ENCODE peak calls at places on chromosomes 13 and 19, in six cellular contexts. One of them, this sample, is unnamed.

GRCh38 chr13:60756306-60756705 is 359.3 kb downstream of the TDRD3 start:
- DNase-seq in SJSA1: no peak
- DNase-seq in stimulated activated naive B cell treated with anti-CD40 and anti-IgM and Interleukin-4, amounts not matched to agents 10 μg/mL and 1 μg/mL and 100 μg/mL, for 72 hours: no peak
- DNase-seq in ureter: no peak
- DNase-seq in astrocyte of the spinal cord: peak; percentile 22
- DNase-seq in NCI-H82: peak; percentile 29
- DNase-seq in this sample: no peak

GRCh38 chr19:15129856-15130580 is 22.8 kb downstream of the SYDE1 start:
- DNase-seq in SJSA1: no peak
- DNase-seq in stimulated activated naive B cell treated with anti-CD40 and anti-IgM and Interleukin-4, amounts not matched to agents 10 μg/mL and 1 μg/mL and 100 μg/mL, for 72 hours: no peak
- DNase-seq in ureter: peak; percentile 69
- DNase-seq in astrocyte of the spinal cord: no peak
- DNase-seq in NCI-H82: peak; percentile 30
- DNase-seq in this sample: no peak

GRCh38 chr19:3880471-3881271 is at the start of gene ATCAY:
- DNase-seq in SJSA1: no peak
- DNase-seq in stimulated activated naive B cell treated with anti-CD40 and anti-IgM and Interleukin-4, amounts not matched to agents 10 μg/mL and 1 μg/mL and 100 μg/mL, for 72 hours: no peak
- DNase-seq in ureter: no peak
- DNase-seq in astrocyte of the spinal cord: no peak
- DNase-seq in NCI-H82: peak; percentile 92
- DNase-seq in this sample: no peak

GRCh38 chr13:111401755-111402154 is 81.3 kb downstream of the TEX29 start:
- DNase-seq in SJSA1: no peak
- DNase-seq in stimulated activated naive B cell treated with anti-CD40 and anti-IgM and Interleukin-4, amounts not matched to agents 10 μg/mL and 1 μg/mL and 100 μg/mL, for 72 hours: no peak
- DNase-seq in ureter: no peak
- DNase-seq in astrocyte of the spinal cord: no peak
- DNase-seq in NCI-H82: no peak
- DNase-seq in this sample: no peak

GRCh38 chr19:1907563-1908363 is 2.6 kb downstream of the ADAT3 start:
- DNase-seq in SJSA1: no peak
- DNase-seq in stimulated activated naive B cell treated with anti-CD40 and anti-IgM and Interleukin-4, amounts not matched to agents 10 μg/mL and 1 μg/mL and 100 μg/mL, for 72 hours: no peak
- DNase-seq in ureter: no peak
- DNase-seq in astrocyte of the spinal cord: no peak
- DNase-seq in NCI-H82: no peak
- DNase-seq in this sample: no peak

GRCh38 chr13:30017880-30018279 is 167.5 kb upstream of the UBL3 start:
- DNase-seq in SJSA1: no peak
- DNase-seq in stimulated activated naive B cell treated with anti-CD40 and anti-IgM and Interleukin-4, amounts not matched to agents 10 μg/mL and 1 μg/mL and 100 μg/mL, for 72 hours: no peak
- DNase-seq in ureter: no peak
- DNase-seq in astrocyte of the spinal cord: no peak
- DNase-seq in NCI-H82: peak; percentile 52
- DNase-seq in this sample: no peak

GRCh38 chr19:6393982-6394412 is 1.0 kb upstream of the GTF2F1 start:
- DNase-seq in SJSA1: no peak
- DNase-seq in stimulated activated naive B cell treated with anti-CD40 and anti-IgM and Interleukin-4, amounts not matched to agents 10 μg/mL and 1 μg/mL and 100 μg/mL, for 72 hours: no peak
- DNase-seq in ureter: no peak
- DNase-seq in astrocyte of the spinal cord: no peak
- DNase-seq in NCI-H82: no peak
- DNase-seq in this sample: no peak

GRCh38 chr19:15538774-15539173 is 30.4 kb downstream of the CYP4F22 start:
- DNase-seq in SJSA1: no peak
- DNase-seq in stimulated activated naive B cell treated with anti-CD40 and anti-IgM and Interleukin-4, amounts not matched to agents 10 μg/mL and 1 μg/mL and 100 μg/mL, for 72 hours: no peak
- DNase-seq in ureter: no peak
- DNase-seq in astrocyte of the spinal cord: no peak
- DNase-seq in NCI-H82: no peak
- DNase-seq in this sample: no peak

GRCh38 chr13:80082396-80083096 is 258.4 kb downstream of the SPRY2 start:
- DNase-seq in SJSA1: peak; percentile 92
- DNase-seq in stimulated activated naive B cell treated with anti-CD40 and anti-IgM and Interleukin-4, amounts not matched to agents 10 μg/mL and 1 μg/mL and 100 μg/mL, for 72 hours: no peak
- DNase-seq in ureter: no peak
- DNase-seq in astrocyte of the spinal cord: peak; percentile 70
- DNase-seq in NCI-H82: no peak
- DNase-seq in this sample: no peak

GRCh38 chr19:15368798-15369593 is 10.6 kb downstream of the AKAP8 start:
- DNase-seq in SJSA1: no peak
- DNase-seq in stimulated activated naive B cell treated with anti-CD40 and anti-IgM and Interleukin-4, amounts not matched to agents 10 μg/mL and 1 μg/mL and 100 μg/mL, for 72 hours: no peak
- DNase-seq in ureter: no peak
- DNase-seq in astrocyte of the spinal cord: no peak
- DNase-seq in NCI-H82: no peak
- DNase-seq in this sample: no peak

GRCh38 chr19:40778865-40779284 is 828 bp downstream of the RAB4B start:
- DNase-seq in SJSA1: no peak
- DNase-seq in stimulated activated naive B cell treated with anti-CD40 and anti-IgM and Interleukin-4, amounts not matched to agents 10 μg/mL and 1 μg/mL and 100 μg/mL, for 72 hours: no peak
- DNase-seq in ureter: no peak
- DNase-seq in astrocyte of the spinal cord: no peak
- DNase-seq in NCI-H82: no peak
- DNase-seq in this sample: no peak

GRCh38 chr13:61664821-61665705 is 249.4 kb upstream of the PCDH20 start:
- DNase-seq in SJSA1: no peak
- DNase-seq in stimulated activated naive B cell treated with anti-CD40 and anti-IgM and Interleukin-4, amounts not matched to agents 10 μg/mL and 1 μg/mL and 100 μg/mL, for 72 hours: no peak
- DNase-seq in ureter: no peak
- DNase-seq in astrocyte of the spinal cord: peak; percentile 65
- DNase-seq in NCI-H82: no peak
- DNase-seq in this sample: no peak

GRCh38 chr13:111216166-111216960 is 101.3 kb downstream of the ARHGEF7 start:
- DNase-seq in SJSA1: peak; percentile 76
- DNase-seq in stimulated activated naive B cell treated with anti-CD40 and anti-IgM and Interleukin-4, amounts not matched to agents 10 μg/mL and 1 μg/mL and 100 μg/mL, for 72 hours: peak; percentile 21
- DNase-seq in ureter: no peak
- DNase-seq in astrocyte of the spinal cord: peak; percentile 43
- DNase-seq in NCI-H82: peak; percentile 68
- DNase-seq in this sample: no peak

GRCh38 chr13:98195054-98195791 is 18.2 kb upstream of the RNF113B start:
- DNase-seq in SJSA1: no peak
- DNase-seq in stimulated activated naive B cell treated with anti-CD40 and anti-IgM and Interleukin-4, amounts not matched to agents 10 μg/mL and 1 μg/mL and 100 μg/mL, for 72 hours: no peak
- DNase-seq in ureter: no peak
- DNase-seq in astrocyte of the spinal cord: no peak
- DNase-seq in NCI-H82: no peak
- DNase-seq in this sample: no peak

GRCh38 chr19:13079542-13079986 is 23.1 kb downstream of the LYL1 start:
- DNase-seq in SJSA1: no peak
- DNase-seq in stimulated activated naive B cell treated with anti-CD40 and anti-IgM and Interleukin-4, amounts not matched to agents 10 μg/mL and 1 μg/mL and 100 μg/mL, for 72 hours: no peak
- DNase-seq in ureter: peak; percentile 80
- DNase-seq in astrocyte of the spinal cord: peak; percentile 76
- DNase-seq in NCI-H82: peak; percentile 58
- DNase-seq in this sample: no peak

GRCh38 chr13:28401303-28402056 is 93.4 kb downstream of the FLT1 start:
- DNase-seq in SJSA1: peak; percentile 17
- DNase-seq in stimulated activated naive B cell treated with anti-CD40 and anti-IgM and Interleukin-4, amounts not matched to agents 10 μg/mL and 1 μg/mL and 100 μg/mL, for 72 hours: no peak
- DNase-seq in ureter: no peak
- DNase-seq in astrocyte of the spinal cord: peak; percentile 22
- DNase-seq in NCI-H82: no peak
- DNase-seq in this sample: no peak

GRCh38 chr19:35013047-35013819 is 13.1 kb downstream of the GRAMD1A start:
- DNase-seq in SJSA1: peak; percentile 60
- DNase-seq in stimulated activated naive B cell treated with anti-CD40 and anti-IgM and Interleukin-4, amounts not matched to agents 10 μg/mL and 1 μg/mL and 100 μg/mL, for 72 hours: peak; percentile 62
- DNase-seq in ureter: peak; percentile 76
- DNase-seq in astrocyte of the spinal cord: peak; percentile 53
- DNase-seq in NCI-H82: peak; percentile 67
- DNase-seq in this sample: peak; percentile 96

GRCh38 chr19:15294591-15294990 is 37.7 kb downstream of the BRD4 start:
- DNase-seq in SJSA1: no peak
- DNase-seq in stimulated activated naive B cell treated with anti-CD40 and anti-IgM and Interleukin-4, amounts not matched to agents 10 μg/mL and 1 μg/mL and 100 μg/mL, for 72 hours: no peak
- DNase-seq in ureter: no peak
- DNase-seq in astrocyte of the spinal cord: no peak
- DNase-seq in NCI-H82: no peak
- DNase-seq in this sample: no peak

GRCh38 chr13:86591862-86592261 is 792.6 kb upstream of the SLITRK6 start:
- DNase-seq in SJSA1: no peak
- DNase-seq in stimulated activated naive B cell treated with anti-CD40 and anti-IgM and Interleukin-4, amounts not matched to agents 10 μg/mL and 1 μg/mL and 100 μg/mL, for 72 hours: no peak
- DNase-seq in ureter: no peak
- DNase-seq in astrocyte of the spinal cord: no peak
- DNase-seq in NCI-H82: no peak
- DNase-seq in this sample: no peak

GRCh38 chr19:18650048-18650435 is 13.2 kb downstream of the KLHL26 start:
- DNase-seq in SJSA1: no peak
- DNase-seq in stimulated activated naive B cell treated with anti-CD40 and anti-IgM and Interleukin-4, amounts not matched to agents 10 μg/mL and 1 μg/mL and 100 μg/mL, for 72 hours: no peak
- DNase-seq in ureter: peak; percentile 70
- DNase-seq in astrocyte of the spinal cord: peak; percentile 76
- DNase-seq in NCI-H82: no peak
- DNase-seq in this sample: no peak

GRCh38 chr13:78610381-78610883 is 7.1 kb upstream of the POU4F1 start:
- DNase-seq in SJSA1: no peak
- DNase-seq in stimulated activated naive B cell treated with anti-CD40 and anti-IgM and Interleukin-4, amounts not matched to agents 10 μg/mL and 1 μg/mL and 100 μg/mL, for 72 hours: no peak
- DNase-seq in ureter: no peak
- DNase-seq in astrocyte of the spinal cord: no peak
- DNase-seq in NCI-H82: peak; percentile 77
- DNase-seq in this sample: no peak

GRCh38 chr19:13503570-13504235 is 2.6 kb downstream of the CACNA1A start:
- DNase-seq in SJSA1: no peak
- DNase-seq in stimulated activated naive B cell treated with anti-CD40 and anti-IgM and Interleukin-4, amounts not matched to agents 10 μg/mL and 1 μg/mL and 100 μg/mL, for 72 hours: no peak
- DNase-seq in ureter: no peak
- DNase-seq in astrocyte of the spinal cord: no peak
- DNase-seq in NCI-H82: no peak
- DNase-seq in this sample: no peak